ENCODE peak calls at places on chromosome 6, in four cellular contexts. B is dorsolateral prefrontal cortex, Q is type B pancreatic cell, U is heart right ventricle. I is an unnamed sample.

GRCh38 chr6:43962458-43962857 is 164.8 kb downstream of the MRPL14 start:
- DNase-seq in B (no peak), U (no peak), Q (no peak), I (no peak)

GRCh38 chr6:130693944-130694343 is 133.3 kb upstream of the SMLR1 start:
- DNase-seq in U (no peak), B (no peak), Q (no peak), I (no peak)

GRCh38 chr6:139990865-139991264 is 616.4 kb upstream of the CITED2 start:
- DNase-seq in B (no peak), U (no peak), Q (no peak), I (no peak)

GRCh38 chr6:95087394-95088097 is 489.8 kb upstream of the MANEA start:
- DNase-seq in U (no peak), Q (no peak), B (no peak), I (no peak)

GRCh38 chr6:31727717-31728671 is 1.1 kb downstream of the DDAH2 start:
- DNase-seq in U (peak), B (no peak), Q (no peak), I (no peak)

GRCh38 chr6:157278171-157278570 is 45.1 kb downstream of the TMEM242 start:
- DNase-seq in B (no peak), U (no peak), Q (no peak), I (no peak)

GRCh38 chr6:111626446-111626845 is 20.8 kb upstream of the TRAF3IP2 start:
- DNase-seq in B (no peak), U (peak), Q (no peak), I (no peak)

GRCh38 chr6:108902389-108902792 is 54.2 kb downstream of the ARMC2 start:
- DNase-seq in U (no peak), Q (no peak), B (no peak), I (no peak)

GRCh38 chr6:12516070-12516469 is 200.5 kb upstream of the PHACTR1 start:
- DNase-seq in B (no peak), Q (no peak), U (no peak), I (no peak)

GRCh38 chr6:14290448-14291388 is 173.1 kb downstream of the CD83 start:
- DNase-seq in B (no peak), U (no peak), Q (no peak), I (no peak)

GRCh38 chr6:113182370-113183141 is 674.6 kb upstream of the MARCKS start:
- DNase-seq in Q (no peak), U (no peak), B (no peak), I (no peak)

GRCh38 chr6:167763056-167763944 is 63.4 kb upstream of the AFDN start:
- DNase-seq in B (no peak), Q (no peak), U (no peak), I (no peak)

GRCh38 chr6:14638932-14639875 is 521.6 kb downstream of the CD83 start:
- DNase-seq in B (no peak), U (peak), Q (no peak), I (no peak)

GRCh38 chr6:140012146-140012545 is 637.7 kb upstream of the CITED2 start:
- DNase-seq in Q (no peak), U (no peak), B (no peak), I (no peak)

GRCh38 chr6:87916446-87916845 is 131.2 kb upstream of the SPACA1 start:
- DNase-seq in B (no peak), Q (no peak), U (no peak), I (no peak)

GRCh38 chr6:34536251-34536958 is 19.7 kb downstream of the SPDEF start:
- DNase-seq in Q (no peak), B (no peak), U (no peak), I (no peak)

GRCh38 chr6:162684961-162685360 is 42.6 kb downstream of the PRKN start:
- DNase-seq in U (no peak), Q (no peak), B (no peak), I (no peak)